ENCODE peak calls at places on chromosome 13, in five cellular contexts. X, Z, Q, Y and A are unnamed samples.

GRCh38 chr13:113630804-113631203 is 27.2 kb downstream of the ATP4B start:
- DNase-seq in X (no peak), Z (no peak), Q (no peak), Y (no peak), A (no peak)

GRCh38 chr13:45367358-45367757 is 26.4 kb upstream of the TPT1 start:
- DNase-seq in X (peak; percentile 85), Z (peak; percentile 66), Q (peak; percentile 81), Y (no peak), A (no peak)

GRCh38 chr13:44758595-44759221 is 182.6 kb upstream of the TSC22D1 start:
- DNase-seq in X (no peak), Z (no peak), Q (peak; percentile 85), Y (no peak), A (no peak)

GRCh38 chr13:26300140-26300539 is 46.2 kb downstream of the CDK8 start:
- DNase-seq in X (no peak), Z (no peak), Q (peak; percentile 17), Y (no peak), A (no peak)

GRCh38 chr13:40379794-40380608 is 286.4 kb downstream of the FOXO1 start:
- DNase-seq in X (no peak), Z (no peak), Q (no peak), Y (no peak), A (no peak)

GRCh38 chr13:28723806-28724205 is 5.0 kb upstream of the SLC46A3 start:
- DNase-seq in X (no peak), Z (no peak), Q (no peak), Y (no peak), A (no peak)

GRCh38 chr13:59700281-59700680 is 463.4 kb downstream of the DIAPH3 start:
- DNase-seq in X (no peak), Z (no peak), Q (no peak), Y (no peak), A (no peak)

GRCh38 chr13:111202745-111203144 is 87.6 kb downstream of the ARHGEF7 start:
- DNase-seq in X (no peak), Z (peak; percentile 81), Q (peak; percentile 56), Y (no peak), A (peak; percentile 31)

GRCh38 chr13:98480915-98481510 is 95.9 kb downstream of the STK24 start:
- DNase-seq in X (no peak), Z (no peak), Q (no peak), Y (no peak), A (no peak)

GRCh38 chr13:33017410-33017929 is 1.2 kb downstream of the KL start:
- DNase-seq in X (no peak), Z (peak; percentile 5), Q (no peak), Y (no peak), A (peak; percentile 16)